ENCODE peak calls at places on chromosome 21, in five cellular contexts. X is stimulated activated CD8-positive, alpha-beta memory T cell treated with anti-CD3 and anti-CD28 coated beads, Interleukin-12 subunit alpha, Interleukin-12 subunit beta, amount 100 ng/mL, for 4 hours; B is GM19239; U is iPS-NIHi11; P is NCI-H146. Y is an unnamed sample.

GRCh38 chr21:31530918-31531705 is 128.4 kb upstream of the SOD1 start:
- DNase-seq in B (no peak), X (no peak), U (no peak), P (peak; percentile 94), Y (peak; percentile 44)

GRCh38 chr21:36059823-36060158 is 535 bp downstream of the SETD4 start:
- DNase-seq in P (peak; percentile 71), X (no peak), B (peak; percentile 16), U (peak; percentile 77), Y (peak; percentile 85)

GRCh38 chr21:15809065-15809464 is 79.3 kb downstream of the USP25 start:
- DNase-seq in U (no peak), P (no peak), B (no peak), X (no peak), Y (no peak)

GRCh38 chr21:33976082-33976979 is 60.7 kb upstream of the ATP5PO start:
- DNase-seq in U (peak; percentile 33), B (peak; percentile 36), X (peak; percentile 30), P (no peak), Y (no peak)

GRCh38 chr21:26490771-26491170 is 82.3 kb downstream of the CYYR1 start:
- DNase-seq in U (peak; percentile 36), P (no peak), B (no peak), X (no peak), Y (no peak)

GRCh38 chr21:46091631-46092025 is 6.3 kb upstream of the COL6A2 start:
- DNase-seq in U (no peak), X (no peak), B (no peak), P (no peak), Y (no peak)

GRCh38 chr21:26842976-26843911 is 2.0 kb downstream of the ADAMTS1 start:
- DNase-seq in X (no peak), P (no peak), B (no peak), U (peak; percentile 70), Y (peak; percentile 89)

GRCh38 chr21:38277501-38278111 is 20.8 kb downstream of the KCNJ15 start:
- DNase-seq in P (no peak), X (no peak), U (no peak), B (no peak), Y (no peak)

GRCh38 chr21:42558846-42559245 is 45.2 kb downstream of the SLC37A1 start:
- DNase-seq in B (no peak), P (no peak), X (no peak), U (no peak), Y (no peak)

GRCh38 chr21:33761104-33762036 is 119.1 kb downstream of the ITSN1 start:
- DNase-seq in P (no peak), U (peak; percentile 39), B (no peak), X (no peak), Y (peak; percentile 89)

GRCh38 chr21:44872266-44872567 is 1.3 kb downstream of the PTTG1IP start:
- DNase-seq in U (no peak), B (no peak), X (no peak), P (no peak), Y (no peak)

GRCh38 chr21:30193201-30193600 is 22.7 kb downstream of the CLDN8 start:
- DNase-seq in B (no peak), X (no peak), P (no peak), U (no peak), Y (no peak)

GRCh38 chr21:44980562-44981489 is 41.0 kb downstream of the SLX9 start:
- DNase-seq in X (no peak), B (no peak), U (no peak), P (no peak), Y (no peak)

GRCh38 chr21:14071902-14072734 is 138.6 kb downstream of the LIPI start:
- DNase-seq in U (no peak), X (no peak), P (no peak), B (no peak), Y (no peak)

GRCh38 chr21:42125571-42126544 is 54.7 kb downstream of the UMODL1 start:
- DNase-seq in X (no peak), U (peak; percentile 59), B (no peak), P (peak; percentile 52), Y (peak; percentile 91)

GRCh38 chr21:14889080-14889805 is 175.6 kb downstream of the NRIP1 start:
- DNase-seq in U (no peak), X (no peak), P (peak; percentile 12), B (no peak), Y (no peak)

GRCh38 chr21:31198575-31198974 is 145.5 kb downstream of the TIAM1 start:
- DNase-seq in B (no peak), P (peak; percentile 30), U (peak; percentile 37), X (no peak), Y (peak; percentile 69)

GRCh38 chr21:33662046-33662445 is 19.7 kb downstream of the ITSN1 start:
- DNase-seq in X (no peak), P (no peak), U (no peak), B (no peak), Y (no peak)

GRCh38 chr21:29078884-29079765 is 5.7 kb upstream of the CCT8 start:
- DNase-seq in X (no peak), P (no peak), B (no peak), U (no peak), Y (no peak)

GRCh38 chr21:41360072-41360821 is 1.6 kb upstream of the MX2 start:
- DNase-seq in U (no peak), B (no peak), X (no peak), P (peak; percentile 32), Y (peak; percentile 92)

GRCh38 chr21:42635848-42636534 is 17.4 kb upstream of the PDE9A start:
- DNase-seq in U (no peak), P (no peak), B (no peak), X (no peak), Y (no peak)

GRCh38 chr21:25462517-25462971 is 144.7 kb downstream of the MRPL39 start:
- DNase-seq in P (no peak), X (no peak), U (no peak), B (no peak), Y (no peak)

GRCh38 chr21:43703068-43703880 is 15.7 kb upstream of the PDXK start:
- DNase-seq in B (no peak), X (no peak), U (peak; percentile 59), P (no peak), Y (peak; percentile 56)

GRCh38 chr21:36419996-36420395 is 34.8 kb downstream of the CHAF1B start:
- DNase-seq in B (peak; percentile 76), U (peak; percentile 90), P (peak; percentile 74), X (peak; percentile 21), Y (peak; percentile 88)

GRCh38 chr21:37821791-37822450 is 94.3 kb downstream of the KCNJ6 start:
- DNase-seq in P (no peak), X (no peak), U (no peak), B (no peak), Y (no peak)

GRCh38 chr21:33061233-33061632 is 8.7 kb upstream of the OLIG1 start:
- DNase-seq in P (no peak), B (no peak), X (no peak), U (no peak), Y (no peak)

GRCh38 chr21:42289926-42290325 is 25.3 kb downstream of the TFF3 start:
- DNase-seq in P (no peak), X (no peak), U (no peak), B (no peak), Y (no peak)

GRCh38 chr21:45248893-45249381 is 38.8 kb downstream of the POFUT2 start:
- DNase-seq in U (no peak), B (no peak), P (no peak), X (no peak), Y (no peak)

GRCh38 chr21:41186763-41187536 is 19.0 kb downstream of the BACE2 start:
- DNase-seq in X (no peak), U (peak; percentile 60), P (peak; percentile 11), B (no peak), Y (peak; percentile 25)

GRCh38 chr21:45141507-45141906 is 67.1 kb downstream of the ADARB1 start:
- DNase-seq in P (no peak), X (no peak), U (no peak), B (no peak), Y (no peak)

GRCh38 chr21:35015435-35016024 is 33.6 kb downstream of the RUNX1 start:
- DNase-seq in P (no peak), U (no peak), B (no peak), X (no peak), Y (peak; percentile 65)

GRCh38 chr21:25457411-25457810 is 149.9 kb downstream of the MRPL39 start:
- DNase-seq in U (no peak), P (no peak), B (no peak), X (no peak), Y (peak; percentile 13)

GRCh38 chr21:41163086-41163485 is 4.9 kb upstream of the BACE2 start:
- DNase-seq in B (no peak), X (no peak), U (no peak), P (no peak), Y (no peak)

GRCh38 chr21:27578741-27579265 is 611.9 kb upstream of the ADAMTS5 start:
- DNase-seq in X (no peak), P (no peak), U (no peak), B (no peak), Y (no peak)

GRCh38 chr21:46256501-46256994 is 28.0 kb upstream of the LSS start:
- DNase-seq in U (no peak), X (no peak), B (no peak), P (no peak), Y (no peak)

Y was measured in DMS53.